ENCODE peak calls at places on chromosome 22, in nine cellular contexts. G is left lung, R is brain microvascular endothelial cell, D is tibial artery, V is kidney, L is epithelial cell of prostate, A is endothelial cell of umbilical vein, H is GM23338, Q is MM.1S. U is an unnamed sample.

GRCh38 chr22:28750471-28750881 is 8.6 kb downstream of the HSCB start:
- DNase-seq in G (no peak), D (no peak), V (no peak), H (no peak), R (peak), Q (no peak), A (peak), L (no peak), U (no peak)

GRCh38 chr22:33888821-33889220 is 31.5 kb downstream of the LARGE1 start:
- DNase-seq in L (no peak), G (no peak), D (no peak), R (no peak), A (no peak), V (no peak), H (no peak), Q (no peak), U (no peak)

GRCh38 chr22:17860220-17860965 is 86.1 kb upstream of the BID start:
- DNase-seq in Q (no peak), R (no peak), A (no peak), L (no peak), V (no peak), D (peak), G (no peak), H (no peak), U (no peak)

GRCh38 chr22:22870577-22871398 is 16.8 kb upstream of the IGLL5 start:
- DNase-seq in V (no peak), Q (peak), G (no peak), A (no peak), L (no peak), R (no peak), D (no peak), H (peak), U (no peak)

GRCh38 chr22:25747245-25747944 is 5.4 kb downstream of the MYO18B start:
- DNase-seq in R (peak), L (peak), V (peak), H (no peak), G (no peak), Q (no peak), D (peak), A (peak), U (peak)

GRCh38 chr22:30314918-30315317 is 11.8 kb downstream of the TBC1D10A start:
- DNase-seq in H (no peak), A (no peak), R (no peak), Q (no peak), V (no peak), L (no peak), D (no peak), G (no peak), U (peak)

GRCh38 chr22:24950272-24950902 is 2.1 kb upstream of the KIAA1671 start:
- DNase-seq in Q (no peak), H (peak), D (no peak), V (no peak), A (no peak), L (no peak), R (peak), G (no peak), U (no peak)

GRCh38 chr22:34236527-34236926 is 316.3 kb upstream of the LARGE1 start:
- DNase-seq in D (no peak), H (no peak), R (no peak), V (no peak), G (no peak), Q (peak), A (no peak), L (peak), U (no peak)

GRCh38 chr22:35944458-35944857 is 84.2 kb downstream of the RBFOX2 start:
- DNase-seq in H (no peak), D (no peak), V (no peak), A (no peak), G (no peak), R (no peak), Q (no peak), L (no peak), U (no peak)

GRCh38 chr22:35219012-35219411 is 38.3 kb upstream of the HMGXB4 start:
- DNase-seq in H (no peak), L (peak), V (no peak), D (no peak), G (no peak), A (no peak), Q (no peak), R (peak), U (peak)

GRCh38 chr22:45897736-45898135 is 79.2 kb downstream of the WNT7B start:
- DNase-seq in Q (no peak), V (peak), G (no peak), R (no peak), H (no peak), D (no peak), A (no peak), L (no peak), U (no peak)

GRCh38 chr22:45631140-45631539 is 40.5 kb upstream of the ATXN10 start:
- DNase-seq in A (no peak), L (no peak), D (peak), G (no peak), R (no peak), V (no peak), Q (no peak), H (peak), U (no peak)

GRCh38 chr22:35872451-35872850 is 154.8 kb downstream of the APOL5 start:
- DNase-seq in G (no peak), A (no peak), D (no peak), H (no peak), Q (no peak), R (no peak), L (no peak), V (no peak), U (no peak)

GRCh38 chr22:44351685-44352377 is 39.1 kb upstream of the SHISAL1 start:
- DNase-seq in V (peak), H (peak), Q (no peak), D (no peak), G (no peak), A (peak), L (peak), R (peak), U (peak)

GRCh38 chr22:36385491-36386350 is 2.0 kb downstream of the MYH9 start:
- DNase-seq in L (no peak), G (peak), R (no peak), A (peak), V (peak), D (peak), Q (peak), H (peak), U (peak)

GRCh38 chr22:28670691-28671261 is 8.9 kb downstream of the TTC28 start:
- DNase-seq in G (no peak), L (no peak), V (no peak), Q (no peak), R (no peak), D (no peak), H (no peak), A (no peak), U (no peak)

GRCh38 chr22:28243539-28243938 is 324.5 kb upstream of the PITPNB start:
- DNase-seq in A (no peak), D (no peak), Q (no peak), R (peak), L (no peak), V (no peak), H (no peak), G (no peak), U (no peak)

GRCh38 chr22:29313126-29314071 is 2.1 kb downstream of the RASL10A start:
- DNase-seq in R (no peak), Q (no peak), V (peak), H (peak), L (no peak), A (peak), G (no peak), D (peak), U (peak)

GRCh38 chr22:37634505-37635002 is 4.9 kb upstream of the SH3BP1 start:
- DNase-seq in R (no peak), A (no peak), D (no peak), L (no peak), V (no peak), Q (no peak), H (peak), G (no peak), U (no peak)

GRCh38 chr22:30279389-30279788 is 9.9 kb downstream of the CASTOR1 start:
- DNase-seq in G (peak), D (peak), R (no peak), A (no peak), Q (no peak), H (no peak), L (no peak), V (no peak), U (peak)

DNA sequence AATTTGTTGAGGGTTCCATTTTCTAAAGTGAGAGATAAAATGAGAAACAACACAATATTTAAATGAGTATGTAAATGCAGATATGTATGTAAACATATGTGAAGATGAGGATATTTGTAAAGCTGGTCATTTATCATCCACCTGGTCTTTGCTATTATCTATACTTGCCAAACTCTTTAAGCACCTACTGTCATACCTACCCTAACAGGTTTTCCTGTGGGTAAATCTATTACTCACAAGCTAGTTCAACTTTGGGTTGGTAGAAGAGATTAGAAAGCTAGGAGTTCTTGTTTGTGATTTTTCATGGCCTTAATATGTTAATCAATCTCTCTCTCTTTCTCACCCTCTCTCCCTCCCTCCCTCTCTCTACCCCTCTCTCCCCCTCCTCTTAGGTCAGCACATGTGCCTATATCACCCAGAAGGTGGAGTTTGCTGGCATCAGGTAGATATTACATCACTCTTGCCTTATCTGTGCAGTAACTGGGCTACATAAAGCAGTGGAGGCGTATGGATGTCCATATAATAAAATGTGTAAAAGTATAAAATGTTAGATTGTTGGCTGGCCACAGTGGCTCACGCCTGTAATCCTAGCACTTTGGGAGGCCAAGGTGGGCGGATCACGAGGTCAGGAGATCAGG is 14.7 kb downstream of the DEPDC5 start:
- DNase-seq in L (no peak), G (no peak), Q (no peak), H (no peak), D (no peak), V (no peak), A (no peak), R (no peak), U (no peak)
- H3K27ac ChIP-seq in L (no peak), G (no peak), Q (no peak), H (no peak), D (no peak), V (no peak), A (no peak), R (no peak), U (no peak)

GRCh38 chr22:42922374-42923177 is 65.5 kb upstream of the ARFGAP3 start:
- DNase-seq in D (no peak), L (no peak), R (no peak), G (no peak), Q (no peak), A (no peak), V (no peak), H (no peak), U (no peak)
- H3K27ac ChIP-seq in D (peak), L (no peak), R (no peak), G (peak), Q (no peak), A (peak), V (no peak), H (no peak), U (peak)

GRCh38 chr22:41469218-41469851 is 418 bp downstream of the ACO2 start:
- DNase-seq in G (no peak), A (no peak), V (no peak), R (no peak), H (peak), D (no peak), L (no peak), Q (peak), U (no peak)
- H3K27ac ChIP-seq in G (peak), A (peak), V (peak), R (peak), H (peak), D (peak), L (peak), Q (peak), U (peak)

DNA sequence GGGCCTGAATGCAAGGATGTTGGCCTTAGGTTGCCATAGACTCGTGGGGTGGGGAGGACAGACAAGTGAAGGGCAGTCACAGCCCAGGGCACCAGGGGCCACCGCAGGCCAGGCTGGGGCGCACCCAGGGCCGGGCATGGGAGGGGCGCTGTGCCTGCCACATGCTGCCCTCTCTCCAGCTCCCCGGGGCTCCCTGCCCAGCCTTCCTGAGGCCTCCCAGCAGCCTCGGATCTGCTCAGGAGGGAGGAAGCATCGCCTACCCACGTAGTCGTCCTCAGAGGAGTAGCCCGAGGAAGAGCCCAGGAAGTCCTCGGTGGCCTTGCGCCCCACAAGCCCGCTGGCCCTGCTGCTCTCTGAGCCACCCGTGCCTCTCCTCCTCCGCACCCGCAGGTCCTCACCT is 5.2 kb downstream of the SUN2 start:
- DNase-seq in D (no peak), Q (no peak), R (no peak), H (no peak), A (no peak), V (peak), G (no peak), L (no peak), U (no peak)
- H3K27ac ChIP-seq in D (peak), Q (peak), R (no peak), H (no peak), A (no peak), V (no peak), G (peak), L (peak), U (no peak)

GRCh38 chr22:19998232-19998951 is 18.2 kb downstream of the ARVCF start:
- DNase-seq in Q (no peak), G (no peak), H (no peak), V (peak), D (peak), A (peak), R (no peak), L (no peak), U (no peak)
- H3K27ac ChIP-seq in Q (no peak), G (no peak), H (no peak), V (no peak), D (peak), A (peak), R (no peak), L (no peak), U (no peak)

DNA sequence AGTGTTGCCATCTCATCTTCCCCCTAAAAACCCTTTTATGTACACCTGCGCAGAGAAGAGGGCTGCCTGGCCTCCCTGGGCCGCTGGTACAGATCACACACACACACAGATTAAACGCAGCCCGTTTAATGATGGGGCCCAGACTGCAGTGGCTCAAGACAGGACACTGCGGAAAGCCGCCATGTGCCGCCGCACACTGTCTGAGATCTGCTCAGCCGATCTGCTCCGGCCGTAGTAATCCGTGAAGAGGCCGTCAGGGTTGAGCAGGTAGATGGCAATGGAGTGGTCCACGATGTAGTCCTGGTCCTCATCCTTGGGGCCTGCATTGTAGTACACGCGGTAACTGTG is 2.0 kb downstream of the SCO2 start:
- DNase-seq in V (no peak), A (no peak), Q (no peak), L (no peak), G (no peak), R (no peak), D (no peak), H (no peak), U (no peak)
- H3K27ac ChIP-seq in V (no peak), A (no peak), Q (no peak), L (no peak), G (no peak), R (no peak), D (no peak), H (no peak), U (no peak)

GRCh38 chr22:20946080-20946986 is 20.7 kb upstream of the AIFM3 start:
- DNase-seq in H (no peak), G (peak), R (peak), A (peak), V (no peak), D (no peak), Q (no peak), L (no peak), U (no peak)
- H3K27ac ChIP-seq in H (no peak), G (peak), R (peak), A (peak), V (no peak), D (no peak), Q (no peak), L (peak), U (no peak)

GRCh38 chr22:50250555-50251471 is at the start of gene HDAC10:
- DNase-seq in D (peak), A (peak), V (peak), G (peak), H (peak), Q (peak), L (no peak), R (peak), U (peak)

GRCh38 chr22:50250249-50250554 is 863 bp downstream of the HDAC10 start:
- DNase-seq in A (no peak), L (no peak), H (no peak), V (no peak), D (no peak), G (no peak), R (no peak), Q (no peak), U (no peak)

GRCh38 chr22:50252081-50253045 is 1.3 kb upstream of the HDAC10 start:
- DNase-seq in V (peak), G (peak), Q (peak), D (peak), L (no peak), H (peak), A (peak), R (peak), U (no peak)

GRCh38 chr22:50253046-50253580 is 2.0 kb upstream of the HDAC10 start:
- DNase-seq in G (no peak), Q (no peak), L (no peak), D (no peak), H (no peak), R (no peak), V (peak), A (no peak), U (no peak)

GRCh38 chr22:50251472-50252054 is 498 bp upstream of the HDAC10 start:
- DNase-seq in D (no peak), Q (no peak), A (no peak), G (no peak), V (no peak), H (peak), R (no peak), L (no peak), U (no peak)
- H3K27ac ChIP-seq in D (peak), Q (no peak), A (no peak), G (peak), V (no peak), H (no peak), R (no peak), L (peak), U (no peak)

GRCh38 chr22:38871360-38872171 is 450 bp downstream of the CBX6 start:
- DNase-seq in D (peak), H (peak), R (no peak), V (peak), G (no peak), A (no peak), L (no peak), Q (peak), U (peak)

GRCh38 chr22:38869663-38870062 is 2.4 kb downstream of the CBX6 start:
- DNase-seq in L (no peak), D (peak), A (no peak), G (no peak), Q (no peak), R (no peak), H (no peak), V (no peak), U (no peak)

GRCh38 chr22:38870791-38871359 is 1.1 kb downstream of the CBX6 start:
- DNase-seq in H (no peak), D (peak), V (no peak), R (no peak), G (no peak), L (no peak), Q (no peak), A (no peak), U (no peak)

GRCh38 chr22:38868886-38869381 is 3.1 kb downstream of the CBX6 start:
- DNase-seq in H (peak), R (peak), Q (peak), D (peak), L (no peak), V (peak), G (peak), A (peak), U (peak)

DNA sequence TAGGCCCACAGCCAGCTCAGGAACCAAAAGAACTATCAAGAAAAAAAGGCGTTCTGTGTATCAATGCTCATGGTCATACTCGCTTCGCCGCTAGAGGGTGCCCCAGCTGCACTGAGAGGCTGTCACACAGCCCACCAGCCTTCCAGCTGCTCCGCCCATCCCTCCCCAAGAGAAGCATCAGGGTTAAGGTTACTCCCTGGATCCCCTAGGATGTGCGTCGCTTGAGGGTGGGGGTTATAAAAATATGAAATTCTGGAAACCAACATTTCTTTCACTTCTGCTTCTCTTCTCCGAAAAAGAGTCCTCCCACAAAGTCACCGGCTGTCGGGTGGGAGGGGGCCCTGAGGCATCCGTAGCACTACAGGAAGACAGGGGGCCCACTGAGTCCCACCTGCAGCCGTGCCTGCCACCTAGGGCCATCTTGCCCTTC is 1.7 kb downstream of the CBX6 start:
- DNase-seq in V (peak), L (no peak), D (peak), H (peak), A (peak), R (peak), Q (peak), G (peak), U (peak)
- H3K27ac ChIP-seq in V (no peak), L (no peak), D (peak), H (no peak), A (no peak), R (no peak), Q (peak), G (no peak), U (no peak)

U was measured in trophoblast cell.